ENCODE peak calls at places on chromosomes 12 and 14, in six cellular contexts. H is fibroblast of lung, P is ovary, D is AG04450, B is PC-3, L is cardiac muscle cell. S is an unnamed sample.

GRCh38 chr12:9843416-9843815 is 16.1 kb downstream of the KLRF1 start:
- DNase-seq in H (no peak), P (no peak), D (no peak), B (no peak), L (no peak), S (peak)

GRCh38 chr12:65163755-65164154 is 5.6 kb upstream of the LEMD3 start:
- DNase-seq in H (no peak), P (no peak), D (no peak), B (no peak), L (no peak), S (no peak)

GRCh38 chr14:105646175-105646574 is 119.8 kb downstream of the TMEM121 start:
- DNase-seq in H (no peak), P (no peak), D (no peak), B (no peak), L (no peak), S (no peak)

GRCh38 chr12:112537710-112538396 is 119.1 kb downstream of the PTPN11 start:
- DNase-seq in H (peak), P (no peak), D (no peak), B (peak), L (peak), S (no peak)

GRCh38 chr14:26917086-26917485 is 319.3 kb upstream of the NOVA1 start:
- DNase-seq in H (peak), P (peak), D (no peak), B (peak), L (peak), S (peak)

GRCh38 chr12:75329918-75330826 is at the start of gene CAPS2:
- DNase-seq in H (peak), P (peak), D (peak), B (peak), L (peak), S (peak)

GRCh38 chr14:24058260-24058950 is 6.6 kb downstream of the CARMIL3 start:
- DNase-seq in H (peak), P (peak), D (peak), B (peak), L (peak), S (peak)

GRCh38 chr12:106918746-106919145 is 37.0 kb upstream of the TMEM263 start:
- DNase-seq in H (no peak), P (no peak), D (no peak), B (peak), L (peak), S (peak)

GRCh38 chr14:21202463-21203358 is 46.8 kb upstream of the OR5AU1 start:
- DNase-seq in H (no peak), P (no peak), D (no peak), B (no peak), L (no peak), S (no peak)

GRCh38 chr12:103503546-103504480 is 8.0 kb upstream of the C12orf42 start:
- DNase-seq in H (no peak), P (no peak), D (no peak), B (no peak), L (no peak), S (peak)
- TF ChIP-seq CTCF in H (no peak), P (no peak), D (no peak), B (peak), L (no peak), S (peak)

DNA sequence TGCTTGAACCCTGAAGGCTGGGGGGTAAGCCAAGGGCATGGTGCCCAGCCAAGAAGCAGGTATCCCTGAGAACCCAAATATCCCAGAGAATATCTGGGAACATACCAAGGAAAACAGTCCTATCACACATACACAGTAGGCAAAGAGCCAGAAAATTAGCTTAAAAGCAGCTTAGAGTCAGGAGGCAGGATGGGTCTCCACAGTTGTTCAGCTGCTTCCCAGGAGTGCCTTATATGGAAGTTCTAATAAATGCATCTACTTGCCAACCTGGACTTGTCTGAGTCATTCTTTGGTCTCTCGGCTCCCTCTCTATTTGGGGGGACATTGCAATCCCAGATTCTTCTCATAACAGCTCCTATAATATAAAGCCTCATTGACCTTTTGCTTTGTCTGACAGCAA is 9.0 kb upstream of the GPR135 start:
- DNase-seq in H (peak), P (no peak), D (no peak), B (no peak), L (peak), S (no peak)
- TF ChIP-seq CTCF in H (no peak), P (no peak), D (no peak), B (no peak), L (no peak), S (no peak)

DNA sequence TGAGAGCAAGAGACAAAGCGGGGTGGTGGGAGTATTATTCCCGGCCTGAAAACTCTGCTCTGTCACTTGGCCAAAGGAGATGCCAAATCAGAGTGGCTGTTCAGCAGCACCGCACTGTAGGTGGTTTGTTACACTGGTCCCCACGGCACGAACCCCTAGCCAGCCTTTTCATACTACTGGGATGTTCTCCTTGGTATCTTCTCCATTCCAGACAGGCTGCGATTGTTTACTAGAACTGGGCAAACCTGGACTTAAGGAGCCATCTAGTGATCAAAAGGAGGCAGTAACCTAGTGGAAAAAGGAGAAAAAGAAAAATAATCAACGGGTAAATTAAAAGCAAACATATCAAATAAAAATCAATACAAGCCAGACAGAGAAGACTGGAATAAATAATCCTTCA is 58.9 kb upstream of the TMTC2 start:
- DNase-seq in H (peak), P (no peak), D (no peak), B (peak), L (peak), S (peak)
- TF ChIP-seq CTCF in H (peak), P (no peak), D (peak), B (peak), L (peak), S (peak)

GRCh38 chr14:89920041-89920440 is 34.5 kb downstream of the EFCAB11 start:
- DNase-seq in H (no peak), P (no peak), D (no peak), B (no peak), L (no peak), S (no peak)

GRCh38 chr14:89921346-89921745 is 33.2 kb downstream of the EFCAB11 start:
- DNase-seq in H (peak), P (no peak), D (no peak), B (peak), L (no peak), S (peak)

GRCh38 chr14:89921896-89922548 is 32.5 kb downstream of the EFCAB11 start:
- DNase-seq in H (peak), P (no peak), D (no peak), B (peak), L (peak), S (peak)

GRCh38 chr14:89924224-89924623 is 30.3 kb downstream of the EFCAB11 start:
- DNase-seq in H (no peak), P (no peak), D (no peak), B (no peak), L (no peak), S (no peak)

GRCh38 chr14:89922549-89922907 is 32.0 kb downstream of the EFCAB11 start:
- DNase-seq in H (no peak), P (no peak), D (no peak), B (no peak), L (no peak), S (no peak)
- TF ChIP-seq CTCF in H (no peak), P (no peak), D (no peak), B (no peak), L (no peak), S (no peak)